ENCODE peak calls at places on chromosomes 6 and 20, in seven cellular contexts. S is PC-3, W is spleen, U is renal cortical epithelial cell, N is HT1080, M is C1 segment of cervical spinal cord, T is NCI-H2029. V is an unnamed sample.

GRCh38 chr6:3751019-3751729 is at the start of gene PXDC1:
- DNase-seq in S (peak; percentile 23), W (peak; percentile 86), U (no peak), N (no peak), M (no peak), T (peak; percentile 31), V (peak; percentile 33)

GRCh38 chr6:79453558-79454042 is 83.6 kb downstream of the LCA5 start:
- DNase-seq in S (no peak), W (no peak), U (peak; percentile 73), N (no peak), M (no peak), T (no peak), V (peak; percentile 32)

GRCh38 chr6:137651591-137652335 is 157.6 kb upstream of the OLIG3 start:
- DNase-seq in S (no peak), W (no peak), U (no peak), N (no peak), M (no peak), T (no peak), V (no peak)

GRCh38 chr6:109740787-109741186 is 49.7 kb downstream of the FIG4 start:
- DNase-seq in S (no peak), W (peak; percentile 71), U (no peak), N (no peak), M (no peak), T (no peak), V (no peak)

GRCh38 chr6:168148231-168148849 is 69.3 kb upstream of the FRMD1 start:
- DNase-seq in S (no peak), W (no peak), U (no peak), N (no peak), M (no peak), T (no peak), V (no peak)

GRCh38 chr20:62924567-62925419 is 1.5 kb downstream of the DIDO1 start:
- DNase-seq in S (peak; percentile 47), W (no peak), U (peak; percentile 45), N (peak; percentile 34), M (no peak), T (no peak), V (peak; percentile 75)

GRCh38 chr6:23368557-23368956 is 757.5 kb upstream of the NRSN1 start:
- DNase-seq in S (no peak), W (no peak), U (no peak), N (no peak), M (no peak), T (no peak), V (no peak)

GRCh38 chr20:10247440-10247839 is 28.8 kb downstream of the SNAP25 start:
- DNase-seq in S (no peak), W (no peak), U (no peak), N (peak; percentile 15), M (no peak), T (no peak), V (no peak)

GRCh38 chr20:16846011-16846410 is 97.9 kb downstream of the OTOR start:
- DNase-seq in S (no peak), W (no peak), U (peak; percentile 19), N (no peak), M (no peak), T (no peak), V (no peak)

GRCh38 chr6:115932481-115932880 is 128.2 kb downstream of the FRK start:
- DNase-seq in S (no peak), W (no peak), U (peak; percentile 74), N (peak; percentile 95), M (no peak), T (no peak), V (no peak)

GRCh38 chr6:100470721-100471120 is 6.0 kb upstream of the SIM1 start:
- DNase-seq in S (peak; percentile 8), W (no peak), U (no peak), N (no peak), M (no peak), T (no peak), V (no peak)

GRCh38 chr6:163324928-163325784 is 89.4 kb upstream of the QKI start:
- DNase-seq in S (peak; percentile 62), W (no peak), U (peak; percentile 36), N (no peak), M (peak; percentile 14), T (no peak), V (no peak)

GRCh38 chr6:77876300-77876699 is 223.5 kb downstream of the MEI4 start:
- DNase-seq in S (no peak), W (no peak), U (no peak), N (peak; percentile 69), M (no peak), T (no peak), V (no peak)

GRCh38 chr20:59153355-59153681 is 10.3 kb upstream of the ZNF831 start:
- DNase-seq in S (no peak), W (no peak), U (no peak), N (no peak), M (peak; percentile 88), T (no peak), V (no peak)

GRCh38 chr20:52060794-52061714 is 130.5 kb downstream of the ZFP64 start:
- DNase-seq in S (peak; percentile 84), W (no peak), U (peak; percentile 22), N (peak; percentile 67), M (no peak), T (no peak), V (peak; percentile 88)

V was measured in HT-29.